ENCODE peak calls at places on chromosomes 13 and 19, in seven cellular contexts. X is A549, P is thyroid gland, Z is suprapubic skin, M is HCT116, B is body of pancreas, W is breast epithelium. R is an unnamed sample.

GRCh38 chr13:52447815-52448552 is 2.5 kb downstream of the VPS36 start:
- DNase-seq in X (no peak), P (no peak), Z (no peak), M (no peak), B (no peak), W (no peak), R (no peak)

GRCh38 chr13:38180100-38180499 is 169.6 kb upstream of the UFM1 start:
- DNase-seq in X (no peak), P (no peak), Z (no peak), M (no peak), B (no peak), W (no peak), R (no peak)

GRCh38 chr13:100798739-100799361 is 124.3 kb upstream of the TMTC4 start:
- DNase-seq in X (no peak), P (no peak), Z (no peak), M (no peak), B (no peak), W (no peak), R (no peak)

GRCh38 chr13:110758195-110758594 is 44.7 kb downstream of the ING1 start:
- DNase-seq in X (no peak), P (no peak), Z (no peak), M (no peak), B (no peak), W (no peak), R (no peak)

GRCh38 chr13:30111810-30112209 is 195.5 kb downstream of the KATNAL1 start:
- DNase-seq in X (peak), P (no peak), Z (no peak), M (no peak), B (no peak), W (no peak), R (no peak)

GRCh38 chr19:9309974-9310446 is 372 bp upstream of the ZNF699 start:
- DNase-seq in X (peak), P (peak), Z (peak), M (peak), B (peak), W (no peak), R (no peak)

GRCh38 chr13:27201661-27202060 is 30.1 kb upstream of the USP12 start:
- DNase-seq in X (no peak), P (no peak), Z (no peak), M (no peak), B (no peak), W (no peak), R (no peak)

GRCh38 chr13:46613409-46614049 is 60.6 kb downstream of the LRCH1 start:
- DNase-seq in X (no peak), P (no peak), Z (no peak), M (no peak), B (no peak), W (no peak), R (no peak)

GRCh38 chr13:97067342-97067895 is 73.1 kb upstream of the OXGR1 start:
- DNase-seq in X (no peak), P (no peak), Z (no peak), M (no peak), B (no peak), W (no peak), R (no peak)

GRCh38 chr19:56476671-56477428 is at the start of gene ZNF667:
- DNase-seq in X (no peak), P (peak), Z (no peak), M (no peak), B (peak), W (no peak), R (peak)

GRCh38 chr13:102609696-102610095 is 12.9 kb downstream of the TPP2 start:
- DNase-seq in X (no peak), P (no peak), Z (no peak), M (no peak), B (no peak), W (no peak), R (no peak)

GRCh38 chr13:96993660-96994029 is 631 bp downstream of the OXGR1 start:
- DNase-seq in X (no peak), P (no peak), Z (no peak), M (no peak), B (no peak), W (no peak), R (no peak)

GRCh38 chr13:94327318-94327717 is 152.2 kb downstream of the DCT start:
- DNase-seq in X (no peak), P (no peak), Z (no peak), M (no peak), B (no peak), W (no peak), R (no peak)

GRCh38 chr19:13172335-13173128 is 22.3 kb downstream of the IER2 start:
- DNase-seq in X (peak), P (peak), Z (peak), M (no peak), B (peak), W (peak), R (peak)

GRCh38 chr19:30369833-30370232 is 2.4 kb upstream of the ZNF536 start:
- DNase-seq in X (no peak), P (no peak), Z (no peak), M (no peak), B (no peak), W (no peak), R (no peak)

GRCh38 chr19:6711605-6712004 is 8.8 kb downstream of the C3 start:
- DNase-seq in X (no peak), P (no peak), Z (no peak), M (no peak), B (no peak), W (no peak), R (no peak)

GRCh38 chr13:24630851-24631341 is 49.3 kb upstream of the ATP12A start:
- DNase-seq in X (no peak), P (no peak), Z (peak), M (peak), B (no peak), W (no peak), R (no peak)

GRCh38 chr19:31436121-31436776 is 87.0 kb upstream of the TSHZ3 start:
- DNase-seq in X (no peak), P (no peak), Z (no peak), M (no peak), B (no peak), W (no peak), R (no peak)

GRCh38 chr19:35151273-35152065 is 3.1 kb upstream of the FXYD5 start:
- DNase-seq in X (no peak), P (no peak), Z (no peak), M (no peak), B (no peak), W (no peak), R (no peak)

GRCh38 chr13:23790591-23791170 is 98.5 kb downstream of the MIPEP start:
- DNase-seq in X (no peak), P (peak), Z (no peak), M (no peak), B (no peak), W (no peak), R (no peak)

GRCh38 chr13:73934215-73934623 is 200.0 kb downstream of the KLF12 start:
- DNase-seq in X (peak), P (no peak), Z (no peak), M (no peak), B (no peak), W (no peak), R (no peak)

GRCh38 chr19:54172764-54173699 is at the start of gene TMC4:
- DNase-seq in X (peak), P (peak), Z (no peak), M (peak), B (peak), W (peak), R (no peak)

GRCh38 chr13:33139186-33139585 is 123.0 kb downstream of the KL start:
- DNase-seq in X (no peak), P (peak), Z (no peak), M (no peak), B (peak), W (no peak), R (no peak)

GRCh38 chr13:46113596-46113995 is 8.8 kb upstream of the CPB2 start:
- DNase-seq in X (no peak), P (no peak), Z (no peak), M (no peak), B (no peak), W (no peak), R (no peak)

GRCh38 chr19:5899728-5900526 is 3.7 kb downstream of the NDUFA11 start:
- DNase-seq in X (no peak), P (no peak), Z (no peak), M (no peak), B (no peak), W (no peak), R (no peak)

GRCh38 chr19:36488816-36489138 is 584 bp downstream of the ZNF566 start:
- DNase-seq in X (no peak), P (no peak), Z (no peak), M (peak), B (peak), W (no peak), R (peak)

GRCh38 chr13:52361225-52361624 is 44.7 kb downstream of the THSD1 start:
- DNase-seq in X (no peak), P (no peak), Z (no peak), M (no peak), B (no peak), W (no peak), R (no peak)

GRCh38 chr13:26557393-26558073 is at the start of gene WASF3:
- DNase-seq in X (peak), P (peak), Z (peak), M (peak), B (peak), W (peak), R (peak)

DNA sequence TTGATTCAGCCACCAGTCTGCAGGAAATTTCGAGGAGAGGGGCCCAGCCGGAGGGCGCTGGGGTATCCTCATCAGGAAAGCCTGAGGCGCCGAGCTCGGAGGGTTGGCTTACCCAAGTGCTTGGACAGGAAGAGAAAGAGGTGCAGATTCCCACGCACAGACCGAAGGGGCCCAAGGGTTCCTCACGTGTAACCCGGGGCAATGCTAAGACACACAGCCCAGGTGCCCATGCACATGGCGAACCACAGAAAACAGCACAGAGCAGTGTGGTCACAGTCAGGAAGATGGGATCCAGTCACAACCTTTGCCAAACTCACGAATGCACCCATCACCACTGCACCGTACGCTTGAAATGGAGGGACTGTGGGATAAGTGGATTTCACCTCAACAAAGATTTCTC is 30.9 kb downstream of the GRTP1 start:
- DNase-seq in X (no peak), P (no peak), Z (no peak), M (no peak), B (no peak), W (no peak), R (no peak)
- TF ChIP-seq POLR2A in X (no peak), P (no peak), Z (no peak), M (no peak), B (no peak), W (no peak), R (no peak)

GRCh38 chr19:18501832-18502231 is 20.0 kb downstream of the ELL start:
- DNase-seq in X (no peak), P (peak), Z (no peak), M (no peak), B (peak), W (no peak), R (no peak)

GRCh38 chr19:18500376-18500775 is 21.5 kb downstream of the ELL start:
- DNase-seq in X (no peak), P (no peak), Z (no peak), M (no peak), B (no peak), W (no peak), R (no peak)

GRCh38 chr19:18502236-18502632 is 19.6 kb downstream of the ELL start:
- DNase-seq in X (no peak), P (peak), Z (no peak), M (no peak), B (peak), W (no peak), R (no peak)

GRCh38 chr19:18501351-18501750 is 20.5 kb downstream of the ELL start:
- DNase-seq in X (no peak), P (no peak), Z (no peak), M (no peak), B (no peak), W (no peak), R (no peak)

DNA sequence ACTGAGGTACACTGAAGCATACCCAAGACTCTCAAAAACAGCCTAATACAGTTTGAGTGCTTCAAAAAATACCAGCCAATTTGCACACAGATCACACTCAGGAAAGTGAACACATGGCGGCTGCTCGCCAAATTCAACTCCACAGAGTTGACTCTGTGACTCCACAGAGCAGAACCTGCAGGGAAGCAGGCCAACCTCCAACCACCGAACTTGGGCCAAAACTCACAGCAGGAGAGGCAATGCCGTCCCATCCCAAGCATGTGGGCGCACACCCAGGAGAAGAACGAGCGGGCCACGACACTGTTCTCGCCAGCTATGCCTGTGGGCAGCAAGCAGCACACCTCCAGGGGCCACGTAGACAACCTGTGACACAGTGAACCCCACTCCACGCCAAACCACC is 21.1 kb downstream of the ELL start:
- DNase-seq in X (no peak), P (peak), Z (no peak), M (no peak), B (peak), W (no peak), R (no peak)
- TF ChIP-seq POLR2A in X (no peak), P (no peak), Z (no peak), M (no peak), B (no peak), W (no peak), R (no peak)

GRCh38 chr19:1812426-1813196 is 535 bp upstream of the ATP8B3 start:
- DNase-seq in X (peak), P (peak), Z (peak), M (peak), B (peak), W (peak), R (peak)
- TF ChIP-seq POLR2A in X (no peak), P (no peak), Z (no peak), M (peak), B (no peak), W (no peak), R (peak)

GRCh38 chr19:19051478-19052213 is 12.1 kb upstream of the SLC25A42 start:
- DNase-seq in X (no peak), P (no peak), Z (no peak), M (no peak), B (no peak), W (no peak), R (no peak)

GRCh38 chr19:19054939-19055440 is 8.8 kb upstream of the SLC25A42 start:
- DNase-seq in X (no peak), P (no peak), Z (no peak), M (no peak), B (no peak), W (no peak), R (no peak)

GRCh38 chr19:19054315-19054938 is 9.4 kb upstream of the SLC25A42 start:
- DNase-seq in X (no peak), P (no peak), Z (no peak), M (no peak), B (no peak), W (no peak), R (no peak)

GRCh38 chr19:19055701-19056100 is 8.1 kb upstream of the SLC25A42 start:
- DNase-seq in X (no peak), P (no peak), Z (no peak), M (no peak), B (no peak), W (no peak), R (no peak)

DNA sequence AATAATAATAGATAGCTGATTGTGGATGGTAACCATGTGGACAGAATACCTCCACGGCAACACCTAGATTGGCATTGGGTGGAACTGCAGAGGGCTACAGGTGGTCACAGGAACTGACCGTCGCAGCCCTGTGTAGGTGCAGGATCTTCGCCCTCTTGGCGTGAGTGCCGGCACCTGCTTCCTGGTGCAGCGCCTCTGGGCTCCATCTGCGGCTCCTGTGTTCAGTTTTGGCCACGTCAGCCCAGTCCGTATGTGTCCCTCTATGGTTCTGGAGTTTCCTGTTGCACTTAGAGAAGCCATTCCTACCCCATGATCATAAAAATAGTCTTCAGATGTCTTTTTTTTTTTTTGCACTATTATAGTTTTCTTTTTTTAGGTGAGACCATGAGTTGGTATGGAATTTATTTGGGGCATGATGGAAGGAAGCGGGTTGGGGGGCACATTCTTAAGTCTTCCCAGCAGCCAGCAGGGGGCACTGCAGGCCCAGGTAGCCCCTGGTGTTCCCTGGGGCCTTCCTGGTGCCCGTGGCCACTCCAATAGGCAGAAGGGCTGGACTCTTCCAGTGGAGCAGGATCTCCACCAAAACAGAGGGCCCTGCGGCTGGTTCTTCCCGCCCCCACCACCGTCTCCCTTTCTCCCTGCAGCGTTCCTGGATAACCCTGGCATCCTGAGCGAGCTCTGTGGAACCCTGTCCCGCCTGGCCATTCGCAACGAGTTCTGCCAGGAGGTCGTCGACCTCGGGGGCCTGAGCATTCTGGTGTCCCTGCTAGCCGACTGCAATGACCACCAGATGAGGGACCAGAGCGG is 10.1 kb upstream of the SLC25A42 start:
- DNase-seq in X (peak), P (peak), Z (no peak), M (peak), B (peak), W (no peak), R (peak)
- TF ChIP-seq POLR2A in X (no peak), P (no peak), Z (no peak), M (no peak), B (no peak), W (no peak), R (no peak)

DNA sequence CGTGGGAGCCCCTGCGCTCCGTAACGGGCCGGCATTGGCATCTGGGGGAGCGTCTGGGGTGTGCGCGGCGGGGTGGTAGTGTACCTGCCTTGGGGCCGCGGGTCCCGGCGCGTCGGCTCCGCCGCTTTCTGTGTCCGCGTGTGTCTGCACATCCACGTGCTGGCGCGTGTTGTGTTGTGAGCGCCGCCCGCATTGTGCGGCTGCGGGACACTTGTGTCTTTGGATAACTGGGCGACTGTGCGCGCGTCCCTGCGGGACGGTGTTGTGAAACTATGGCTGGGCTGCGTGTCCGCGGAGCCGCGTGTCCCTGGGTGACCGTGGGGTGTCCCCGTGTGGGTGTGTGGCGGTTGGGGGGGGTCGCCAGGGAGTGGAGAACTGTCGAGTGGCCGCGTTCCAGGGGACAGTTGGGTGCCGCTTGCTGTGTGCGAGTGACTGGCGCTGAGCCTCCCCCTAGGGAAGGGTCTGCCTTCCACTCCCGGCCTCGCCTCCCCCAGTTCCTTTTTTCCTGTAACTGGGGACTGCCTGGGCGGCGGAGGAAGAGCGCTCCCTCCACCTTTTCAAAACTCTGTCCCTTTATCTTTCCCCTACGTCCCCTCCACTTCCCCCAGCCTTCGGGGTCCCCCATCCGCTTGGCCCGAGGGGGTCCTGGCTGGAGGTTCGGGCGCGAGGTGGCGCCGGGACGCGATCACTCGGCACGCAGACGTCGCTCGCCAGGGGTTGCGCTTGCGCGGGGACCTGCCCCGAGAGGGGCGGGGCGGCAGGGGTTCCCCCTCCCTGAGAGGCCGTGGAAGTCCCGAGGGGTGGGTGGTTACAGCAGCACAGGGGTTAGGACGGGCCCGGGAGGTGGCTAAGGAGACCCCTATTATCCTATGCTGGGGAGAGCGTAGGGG is 5.6 kb upstream of the NFIC start:
- DNase-seq in X (no peak), P (peak), Z (peak), M (no peak), B (peak), W (peak), R (peak)
- TF ChIP-seq POLR2A in X (no peak), P (peak), Z (no peak), M (peak), B (peak), W (peak), R (no peak)

GRCh38 chr19:18612772-18613588 is at the start of gene TMEM59L:
- DNase-seq in X (no peak), P (no peak), Z (no peak), M (no peak), B (peak), W (no peak), R (no peak)
- TF ChIP-seq POLR2A in X (no peak), P (no peak), Z (no peak), M (no peak), B (no peak), W (no peak), R (no peak)

DNA sequence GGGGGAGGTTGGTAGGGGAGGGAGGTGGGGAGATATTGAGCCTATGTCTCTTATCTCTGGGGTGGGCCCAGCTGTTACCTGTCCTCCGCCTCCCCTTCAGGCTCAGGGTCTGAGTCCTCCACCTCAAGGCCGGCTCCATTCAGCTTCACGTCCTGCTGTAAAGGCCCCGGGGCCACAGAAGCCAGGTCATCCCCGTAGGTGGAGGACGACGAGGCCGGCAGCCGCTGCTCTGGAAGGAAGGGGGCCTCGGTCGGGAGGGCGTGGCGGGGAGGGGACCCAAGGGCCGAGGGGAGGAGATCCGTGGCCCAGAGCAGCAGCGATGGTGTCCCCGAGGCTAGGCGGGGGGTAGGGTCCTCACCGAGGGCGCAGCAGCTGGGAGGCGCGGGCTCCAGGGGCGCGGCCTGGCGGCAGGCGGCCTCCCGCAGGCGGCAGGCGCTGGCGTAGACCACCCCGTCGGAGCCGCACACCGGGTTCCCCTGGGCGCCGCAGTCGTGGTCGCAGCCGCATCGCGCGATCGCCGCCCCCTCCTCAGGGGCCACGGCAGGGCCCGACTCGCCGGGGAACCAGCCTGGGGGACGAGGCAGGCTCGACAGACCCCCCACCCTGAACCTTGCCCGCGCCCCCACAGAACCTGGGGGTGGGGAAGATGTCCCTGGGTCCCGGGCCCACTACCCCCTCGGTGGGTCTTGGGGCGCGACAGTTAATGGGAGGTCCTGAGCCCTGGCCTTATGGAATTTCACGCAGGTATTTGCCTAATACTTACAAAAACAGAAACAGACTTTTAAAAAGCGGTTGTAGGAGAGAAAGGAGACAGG is 7.5 kb downstream of the F2RL3 start:
- DNase-seq in X (no peak), P (no peak), Z (no peak), M (no peak), B (no peak), W (no peak), R (peak)
- TF ChIP-seq POLR2A in X (no peak), P (no peak), Z (no peak), M (no peak), B (no peak), W (no peak), R (peak)

R was measured in erythroblast.